ENCODE peak calls at places on chromosomes 3 and 15, in ten cellular contexts. Z is A673, A is OCI-LY7, I is skeletal muscle cell, Q is pancreas, P is right lobe of liver, C is IMR-90, F is astrocyte of the spinal cord, X is A549, T is GM06990. N is an unnamed sample.

GRCh38 chr15:101495334-101496197 is 6.1 kb upstream of the PCSK6 start:
- DNase-seq in C (no peak), F (no peak), Q (no peak), Z (no peak), I (no peak), T (no peak), X (no peak), A (no peak), P (no peak), N (no peak)

GRCh38 chr3:105502333-105502732 is 135.6 kb downstream of the ALCAM start:
- DNase-seq in Q (no peak), I (no peak), C (no peak), T (no peak), F (no peak), X (no peak), A (no peak), Z (no peak), P (peak), N (no peak)

GRCh38 chr15:65259367-65259781 is 27.3 kb downstream of the PARP16 start:
- DNase-seq in A (no peak), C (no peak), Q (no peak), P (no peak), T (no peak), Z (no peak), I (no peak), F (no peak), X (no peak), N (no peak)

GRCh38 chr3:175965036-175965435 is 1105.9 kb downstream of the NAALADL2 start:
- DNase-seq in Q (no peak), Z (no peak), F (peak), A (no peak), I (no peak), T (no peak), C (no peak), P (no peak), X (no peak), N (no peak)

GRCh38 chr3:6492306-6492705 is 368.6 kb upstream of the GRM7 start:
- DNase-seq in C (no peak), F (no peak), Z (no peak), I (no peak), P (no peak), Q (no peak), T (no peak), X (no peak), A (no peak), N (no peak)

GRCh38 chr15:66901336-66902100 is 163.9 kb upstream of the SMAD3 start:
- DNase-seq in Q (no peak), F (peak), P (no peak), I (no peak), X (no peak), T (no peak), A (no peak), C (peak), Z (no peak), N (no peak)

GRCh38 chr15:71792521-71792920 is 17.8 kb upstream of the NR2E3 start:
- DNase-seq in P (no peak), F (peak), Q (no peak), I (peak), T (no peak), A (no peak), C (peak), Z (peak), X (no peak), N (no peak)

GRCh38 chr15:65329298-65329990 is 25.0 kb downstream of the RNU5B-1 start:
- DNase-seq in I (no peak), P (peak), A (no peak), Z (no peak), F (no peak), Q (no peak), X (no peak), T (no peak), C (no peak), N (no peak)

GRCh38 chr3:128459451-128459820 is 7.3 kb downstream of the DNAJB8 start:
- DNase-seq in X (no peak), Z (no peak), C (no peak), T (no peak), F (no peak), I (no peak), P (no peak), Q (no peak), A (no peak), N (no peak)

GRCh38 chr15:101168463-101168824 is 83.4 kb downstream of the CHSY1 start:
- DNase-seq in Q (peak), A (no peak), I (no peak), P (no peak), T (no peak), Z (no peak), F (peak), C (peak), X (no peak), N (no peak)

GRCh38 chr3:136187868-136188267 is 8.3 kb downstream of the MSL2 start:
- DNase-seq in F (no peak), Z (no peak), Q (no peak), T (no peak), A (no peak), I (no peak), X (no peak), P (no peak), C (no peak), N (no peak)

GRCh38 chr3:185071401-185071800 is 81.5 kb downstream of the C3orf70 start:
- DNase-seq in A (no peak), Q (no peak), Z (no peak), C (no peak), X (no peak), T (no peak), I (no peak), F (no peak), P (no peak), N (no peak)

GRCh38 chr15:100026041-100026440 is 292.8 kb upstream of the LYSMD4 start:
- DNase-seq in Z (no peak), I (no peak), F (no peak), A (no peak), X (no peak), C (no peak), P (no peak), Q (no peak), T (no peak), N (no peak)

GRCh38 chr3:197809356-197810020 is 18.4 kb downstream of the LRCH3 start:
- DNase-seq in A (no peak), P (no peak), Q (no peak), T (no peak), Z (no peak), I (no peak), X (no peak), F (peak), C (peak), N (no peak)

GRCh38 chr3:18046131-18046530 is 303.7 kb upstream of the TBC1D5 start:
- DNase-seq in F (no peak), C (no peak), X (no peak), Z (no peak), A (no peak), Q (no peak), I (no peak), T (no peak), P (no peak), N (no peak)

GRCh38 chr3:189806171-189806951 is 175.2 kb downstream of the TP63 start:
- DNase-seq in I (no peak), X (no peak), P (no peak), C (peak), Q (no peak), A (no peak), F (no peak), T (no peak), Z (peak), N (no peak)

GRCh38 chr15:83404143-83404542 is 43.0 kb upstream of the SH3GL3 start:
- DNase-seq in Q (no peak), A (no peak), T (no peak), X (no peak), P (no peak), Z (peak), I (no peak), F (no peak), C (no peak), N (no peak)

GRCh38 chr3:188151438-188151837 is 2.5 kb upstream of the LPP start:
- DNase-seq in C (peak), Z (no peak), A (no peak), X (no peak), T (no peak), P (no peak), I (no peak), F (no peak), Q (no peak), N (no peak)

GRCh38 chr15:78000089-78000926 is 77.2 kb downstream of the TBC1D2B start:
- DNase-seq in I (no peak), P (peak), Q (peak), Z (peak), C (peak), F (peak), X (peak), T (peak), A (peak), N (no peak)

GRCh38 chr3:115062009-115062408 is 85.1 kb downstream of the ZBTB20 start:
- DNase-seq in Z (no peak), X (no peak), P (no peak), T (no peak), Q (no peak), C (no peak), F (no peak), I (no peak), A (no peak), N (no peak)

GRCh38 chr3:123111640-123112039 is 44.8 kb downstream of the PDIA5 start:
- DNase-seq in T (no peak), F (no peak), P (no peak), C (no peak), A (no peak), I (no peak), Q (no peak), X (no peak), Z (no peak), N (no peak)

GRCh38 chr3:14258906-14259904 is 80.6 kb downstream of the LSM3 start:
- DNase-seq in Z (no peak), I (no peak), X (no peak), C (no peak), A (no peak), P (no peak), T (no peak), Q (no peak), F (no peak), N (no peak)

GRCh38 chr3:49903451-49904424 is at the start of gene MST1R:
- DNase-seq in A (no peak), T (peak), X (peak), I (no peak), Z (no peak), Q (peak), F (no peak), P (peak), C (no peak), N (peak)

GRCh38 chr3:194466761-194467356 is 19.9 kb downstream of the ATP13A3 start:
- DNase-seq in Z (no peak), P (no peak), T (no peak), Q (no peak), I (no peak), F (no peak), C (no peak), X (no peak), A (no peak), N (no peak)

GRCh38 chr3:38990621-38991020 is 61.1 kb downstream of the SCN11A start:
- DNase-seq in C (peak), T (no peak), Q (no peak), I (no peak), A (no peak), Z (no peak), F (peak), X (no peak), P (no peak), N (no peak)

GRCh38 chr15:81309647-81310460 is 14.1 kb downstream of the STARD5 start:
- DNase-seq in Z (no peak), F (no peak), A (no peak), T (no peak), X (no peak), C (no peak), Q (no peak), P (no peak), I (no peak), N (no peak)

GRCh38 chr15:54387808-54388207 is 409.6 kb downstream of the UNC13C start:
- DNase-seq in C (no peak), T (no peak), I (no peak), F (no peak), X (no peak), Z (no peak), P (no peak), Q (no peak), A (no peak), N (no peak)
- H3K4me3 ChIP-seq in C (no peak), T (no peak), I (no peak), F (no peak), X (no peak), Z (no peak), P (no peak), Q (no peak), A (no peak), N (no peak)

DNA sequence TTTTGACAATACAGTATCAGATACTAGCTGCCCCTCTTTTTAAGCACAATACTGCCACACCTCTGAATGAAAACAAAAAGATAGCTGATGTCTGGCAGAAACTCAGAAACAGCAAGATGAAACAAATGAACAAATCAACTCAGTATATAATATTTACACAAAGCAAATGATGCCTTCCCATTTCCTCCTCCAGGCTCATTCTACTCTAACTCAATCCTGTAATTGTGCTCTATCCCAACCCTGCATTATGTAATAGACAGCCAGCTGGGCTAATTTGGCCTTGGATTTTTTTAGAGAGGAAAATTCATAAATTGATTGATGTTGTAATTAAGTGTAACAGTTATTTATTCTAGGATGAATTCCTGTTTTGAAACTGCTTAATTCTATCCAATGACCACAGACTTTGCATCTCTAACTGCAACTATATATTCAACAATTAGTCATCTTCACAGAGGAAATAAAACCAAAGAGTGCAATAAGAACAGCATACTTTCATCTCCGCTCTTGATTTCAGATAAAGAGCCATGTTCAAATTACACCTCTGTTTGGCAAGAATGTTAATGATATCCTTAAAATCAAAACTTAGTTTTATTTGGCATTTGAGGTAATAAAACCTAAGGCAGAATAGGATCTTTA is 6.1 kb downstream of the ATG3 start:
- DNase-seq in A (no peak), I (no peak), F (no peak), C (peak), X (no peak), T (no peak), Z (peak), Q (no peak), P (no peak), N (no peak)
- H3K4me3 ChIP-seq in A (no peak), I (no peak), F (no peak), C (no peak), X (no peak), T (no peak), Z (no peak), Q (no peak), P (no peak), N (no peak)

DNA sequence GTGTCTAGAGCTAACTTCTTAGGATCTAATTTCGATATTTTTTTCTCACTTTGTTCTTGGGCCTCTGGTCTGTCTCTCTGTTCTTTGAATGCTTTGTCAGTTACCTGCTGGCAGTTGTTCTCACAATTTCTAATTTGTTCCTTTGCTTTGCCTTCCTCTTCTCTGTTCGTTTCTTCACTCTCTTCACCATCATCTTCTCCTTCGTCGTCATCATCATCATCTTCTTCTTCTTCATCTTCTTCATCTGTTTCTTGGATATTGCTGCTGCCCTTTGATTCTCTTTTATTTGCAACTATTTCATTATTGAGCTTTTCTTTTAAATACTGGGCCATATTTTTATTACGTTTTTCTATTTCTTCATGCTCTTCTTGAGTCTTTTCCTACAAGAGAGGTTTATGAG is 2.7 kb downstream of the LMOD3 start:
- DNase-seq in C (no peak), Z (no peak), T (no peak), F (no peak), Q (no peak), A (no peak), P (no peak), X (no peak), I (no peak), N (no peak)
- H3K4me3 ChIP-seq in C (no peak), Z (no peak), T (no peak), F (no peak), Q (no peak), A (no peak), P (no peak), X (no peak), I (no peak), N (no peak)

GRCh38 chr3:177181418-177181817 is 15.9 kb downstream of the TBL1XR1 start:
- DNase-seq in A (no peak), X (no peak), T (no peak), Z (no peak), I (no peak), P (no peak), Q (no peak), C (no peak), F (no peak), N (no peak)
- H3K4me3 ChIP-seq in A (no peak), X (no peak), T (no peak), Z (no peak), I (no peak), P (no peak), Q (no peak), C (no peak), F (no peak), N (no peak)

DNA sequence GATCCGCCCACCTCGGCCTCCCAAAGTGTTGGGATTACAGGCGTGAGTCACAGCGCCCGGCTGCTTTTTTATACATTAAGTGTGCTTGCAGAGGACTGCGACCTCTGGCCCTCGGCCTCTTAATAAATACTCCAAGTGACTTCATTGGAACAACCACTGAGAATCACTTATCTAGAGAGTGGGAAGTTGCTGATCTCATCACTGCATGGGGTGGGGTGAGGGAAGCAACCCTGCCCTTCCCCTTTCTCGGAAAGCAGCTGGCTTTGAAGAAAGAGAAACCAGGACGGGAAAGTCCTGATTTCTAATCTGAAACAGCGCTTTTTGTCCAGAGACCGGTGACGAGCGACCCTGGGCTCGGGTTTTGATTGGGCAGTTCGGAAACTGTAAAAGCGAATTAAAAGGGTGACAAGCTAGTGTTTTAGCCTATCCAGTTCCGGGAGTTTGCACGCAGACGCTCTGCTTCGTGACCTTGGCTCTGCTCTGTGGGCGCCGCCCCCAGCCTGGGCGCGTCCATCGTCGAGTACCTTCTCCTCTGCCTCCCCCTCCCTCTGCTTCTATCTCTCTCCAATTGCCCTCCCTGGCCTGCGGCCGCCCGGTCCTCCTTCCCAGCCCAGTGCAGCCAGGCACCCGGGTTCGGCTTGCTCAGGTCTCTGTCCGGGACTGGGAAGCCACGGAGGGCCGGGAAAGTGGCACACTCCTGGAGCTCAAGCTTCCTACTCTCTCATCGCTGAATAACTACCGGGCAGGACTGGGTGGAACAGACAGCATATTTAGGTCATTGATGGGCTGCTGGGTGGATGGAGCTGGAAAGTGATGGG is 7.5 kb upstream of the TRIM69 start:
- DNase-seq in C (peak), Z (peak), A (peak), P (peak), Q (peak), T (peak), F (peak), I (peak), X (peak), N (peak)
- H3K4me3 ChIP-seq in C (peak), Z (peak), A (peak), P (peak), Q (peak), T (peak), F (peak), I (peak), X (peak), N (peak)

GRCh38 chr3:157819826-157820517 is 286.2 kb downstream of the SHOX2 start:
- DNase-seq in X (no peak), C (no peak), F (no peak), Z (no peak), P (no peak), T (no peak), A (no peak), Q (no peak), I (no peak), N (no peak)
- H3K4me3 ChIP-seq in X (no peak), C (no peak), F (no peak), Z (no peak), P (no peak), T (no peak), A (no peak), Q (no peak), I (no peak), N (no peak)

N was measured in GM12864.